ENCODE peak calls at places on chromosomes 1 and 21, in seven cellular contexts. T is right lobe of liver, I is body of pancreas, J is AG10803, H is heart right ventricle, S is mesothelial cell of epicardium, M is coronary artery. U is an unnamed sample.
A peak's percentile ranks its signal among the peaks of the same experiment; 100 is the strongest.

GRCh38 chr21:26732442-26733221 is 112.6 kb downstream of the ADAMTS1 start:
- DNase-seq in T (no peak), I (peak; percentile 65), J (peak; percentile 62), H (peak; percentile 36), S (no peak), M (no peak), U (peak; percentile 42)

GRCh38 chr1:41673355-41673754 is 188.9 kb upstream of the EDN2 start:
- DNase-seq in T (no peak), I (no peak), J (peak; percentile 70), H (no peak), S (no peak), M (no peak), U (no peak)

GRCh38 chr1:156394835-156395461 is 25.9 kb downstream of the RHBG start:
- DNase-seq in T (no peak), I (no peak), J (no peak), H (no peak), S (no peak), M (no peak), U (no peak)

GRCh38 chr1:36956570-36956969 is 77.7 kb downstream of the GRIK3 start:
- DNase-seq in T (no peak), I (no peak), J (no peak), H (no peak), S (no peak), M (no peak), U (no peak)

GRCh38 chr1:27076803-27077202 is 64.2 kb upstream of the TENT5B start:
- DNase-seq in T (no peak), I (no peak), J (no peak), H (no peak), S (no peak), M (no peak), U (no peak)

GRCh38 chr1:157153743-157154142 is 15.5 kb upstream of the ETV3 start:
- DNase-seq in T (no peak), I (no peak), J (no peak), H (no peak), S (no peak), M (no peak), U (no peak)

GRCh38 chr1:219466766-219467165 is 146.1 kb downstream of the ZC3H11B start:
- DNase-seq in T (no peak), I (no peak), J (no peak), H (no peak), S (no peak), M (no peak), U (no peak)

GRCh38 chr1:55506686-55507577 is 291.8 kb upstream of the USP24 start:
- DNase-seq in T (no peak), I (no peak), J (peak; percentile 43), H (no peak), S (no peak), M (no peak), U (no peak)

GRCh38 chr1:103108525-103109150 is 316 bp upstream of the COL11A1 start:
- DNase-seq in T (no peak), I (peak; percentile 14), J (peak; percentile 47), H (no peak), S (no peak), M (no peak), U (peak; percentile 65)

DNA sequence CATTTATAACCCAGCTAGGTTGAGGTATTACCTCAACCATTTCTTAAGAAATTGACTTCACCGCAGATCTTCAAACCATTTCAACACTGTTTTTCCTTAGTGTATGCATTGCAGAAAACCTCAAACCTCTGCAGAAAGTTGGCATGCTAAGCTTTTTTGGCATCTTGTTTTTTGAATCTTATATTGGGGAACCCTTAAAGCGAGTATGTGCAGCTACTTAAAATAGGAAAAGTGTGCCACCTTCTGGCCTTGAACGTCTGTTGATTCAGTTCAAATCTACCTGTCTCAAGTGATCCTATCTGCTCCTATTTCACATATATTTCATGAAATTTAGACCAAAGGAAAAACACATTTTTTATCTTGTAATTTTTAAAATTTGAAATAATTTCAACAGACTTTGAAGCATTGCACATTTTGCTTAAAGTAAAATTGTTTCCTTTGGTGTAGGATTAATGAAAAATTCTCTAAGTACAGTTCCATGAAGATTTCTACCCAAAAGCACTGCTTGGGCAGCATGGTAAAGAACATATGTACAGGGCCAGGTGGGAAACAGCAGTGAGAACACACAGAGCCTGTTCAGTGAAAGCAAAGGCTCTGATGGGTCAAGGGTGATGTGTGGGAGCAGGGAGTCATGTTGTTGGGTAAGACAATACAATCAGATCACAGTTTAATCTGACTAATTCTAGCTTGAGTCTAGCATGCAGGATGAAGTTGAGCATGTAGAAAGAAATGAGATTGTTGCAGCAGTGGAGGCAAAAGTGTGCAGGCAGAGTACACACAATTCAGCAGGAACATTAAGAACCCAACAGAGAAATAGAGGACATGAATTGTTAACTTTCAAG is 17.2 kb downstream of the HENMT1 start:
- DNase-seq in T (no peak), I (peak; percentile 59), J (peak; percentile 85), H (peak; percentile 56), S (no peak), M (no peak), U (no peak)
- TF ChIP-seq CTCF in T (peak; percentile 62), I (peak; percentile 75), J (peak; percentile 75), H (peak; percentile 83), S (peak; percentile 39), M (no peak), U (peak; percentile 79)

GRCh38 chr1:60600532-60600931 is 481.8 kb upstream of the NFIA start:
- DNase-seq in T (no peak), I (no peak), J (no peak), H (no peak), S (no peak), M (no peak), U (no peak)

GRCh38 chr1:60596791-60597748 is 485.3 kb upstream of the NFIA start:
- DNase-seq in T (no peak), I (no peak), J (peak; percentile 11), H (no peak), S (no peak), M (no peak), U (no peak)

DNA sequence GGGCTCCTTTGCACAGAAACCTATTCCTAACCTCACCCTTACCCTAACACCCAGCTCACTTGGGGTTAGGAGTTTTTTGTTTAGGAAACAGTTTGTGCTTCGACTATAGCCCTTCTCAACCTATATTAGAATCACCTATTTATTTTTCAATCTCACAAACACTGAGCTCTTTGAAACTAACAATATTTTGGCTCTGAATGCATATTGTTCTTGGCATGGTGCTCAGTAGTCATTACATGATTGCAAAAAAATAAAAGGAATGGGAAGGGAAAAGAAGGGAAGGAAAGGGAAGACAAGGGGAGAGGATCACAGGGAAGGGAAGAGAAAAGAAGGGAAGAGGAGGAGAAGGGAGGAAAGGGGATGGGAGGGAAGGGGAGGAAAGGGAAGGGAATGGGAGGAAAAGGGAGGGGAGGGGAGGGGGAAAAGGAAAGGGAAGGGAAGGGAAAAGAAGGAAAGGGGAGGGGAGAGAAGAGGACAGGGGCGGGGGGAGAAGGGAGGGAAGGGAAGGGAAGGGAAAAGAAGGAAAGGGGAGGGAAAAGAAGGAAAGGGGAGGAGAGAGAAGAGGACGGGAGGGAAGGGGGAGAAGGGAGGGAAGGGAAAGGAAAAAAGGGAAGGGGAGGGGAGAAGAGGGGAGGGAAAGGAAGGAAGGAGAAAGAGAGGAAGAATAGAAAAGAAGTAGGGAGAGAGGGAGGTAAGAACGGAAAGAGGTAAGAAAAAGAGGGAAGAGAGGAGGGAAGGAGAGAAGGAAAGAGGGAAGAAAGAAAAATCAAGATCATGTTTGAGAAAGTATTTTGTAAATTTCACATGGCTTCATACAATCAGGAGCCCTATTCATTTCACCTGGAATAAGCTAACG is 484.1 kb upstream of the NFIA start:
- DNase-seq in T (no peak), I (no peak), J (no peak), H (no peak), S (no peak), M (no peak), U (no peak)
- TF ChIP-seq CTCF in T (no peak), I (no peak), J (no peak), H (no peak), S (no peak), M (no peak), U (no peak)

DNA sequence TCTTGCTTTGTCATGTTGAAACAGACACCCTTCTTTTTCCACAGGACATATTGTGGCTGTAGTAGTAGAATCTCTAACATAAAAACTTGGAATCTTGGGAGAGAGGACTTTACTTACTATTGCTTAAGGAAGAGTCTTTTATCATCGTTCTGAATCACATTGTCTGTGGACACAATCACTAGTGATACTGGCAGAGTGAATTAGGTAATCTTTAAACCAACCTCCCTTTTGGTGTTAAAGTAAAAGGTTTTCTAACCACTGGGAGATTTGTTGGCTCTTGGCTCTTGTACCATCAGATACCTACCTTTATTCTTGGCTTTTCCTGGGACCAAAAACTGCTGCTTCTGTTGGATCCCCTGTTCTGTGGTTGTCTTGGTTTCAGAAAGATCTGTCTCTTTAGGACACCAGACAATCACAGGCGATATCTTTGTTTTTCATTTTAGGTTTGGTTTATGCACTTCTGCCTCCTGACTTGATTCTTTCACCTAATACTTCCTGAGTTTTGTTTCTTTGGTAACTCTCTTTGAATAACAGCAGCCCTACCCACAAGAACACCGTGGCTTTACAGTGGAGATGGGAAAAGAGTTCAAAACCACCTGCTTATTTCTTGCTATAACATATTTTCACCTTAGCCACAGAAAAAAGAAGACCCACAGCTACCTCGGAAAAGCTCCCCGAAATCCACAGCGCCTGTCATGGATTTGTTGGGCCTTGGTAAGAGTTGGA is 36.6 kb upstream of the ZFP69B start:
- DNase-seq in T (no peak), I (no peak), J (no peak), H (no peak), S (no peak), M (no peak), U (no peak)
- TF ChIP-seq CTCF in T (no peak), I (no peak), J (no peak), H (no peak), S (no peak), M (no peak), U (no peak)

GRCh38 chr1:3473381-3473844 is 18.9 kb downstream of the ARHGEF16 start:
- DNase-seq in T (no peak), I (no peak), J (peak; percentile 93), H (no peak), S (no peak), M (no peak), U (no peak)

GRCh38 chr1:3471356-3472087 is 17.1 kb downstream of the ARHGEF16 start:
- DNase-seq in T (no peak), I (no peak), J (peak; percentile 33), H (peak; percentile 50), S (no peak), M (no peak), U (peak; percentile 74)

GRCh38 chr1:3472906-3473305 is 18.4 kb downstream of the ARHGEF16 start:
- DNase-seq in T (no peak), I (no peak), J (no peak), H (no peak), S (no peak), M (no peak), U (no peak)

GRCh38 chr1:3470650-3471355 is 16.3 kb downstream of the ARHGEF16 start:
- DNase-seq in T (no peak), I (no peak), J (no peak), H (no peak), S (no peak), M (no peak), U (no peak)

DNA sequence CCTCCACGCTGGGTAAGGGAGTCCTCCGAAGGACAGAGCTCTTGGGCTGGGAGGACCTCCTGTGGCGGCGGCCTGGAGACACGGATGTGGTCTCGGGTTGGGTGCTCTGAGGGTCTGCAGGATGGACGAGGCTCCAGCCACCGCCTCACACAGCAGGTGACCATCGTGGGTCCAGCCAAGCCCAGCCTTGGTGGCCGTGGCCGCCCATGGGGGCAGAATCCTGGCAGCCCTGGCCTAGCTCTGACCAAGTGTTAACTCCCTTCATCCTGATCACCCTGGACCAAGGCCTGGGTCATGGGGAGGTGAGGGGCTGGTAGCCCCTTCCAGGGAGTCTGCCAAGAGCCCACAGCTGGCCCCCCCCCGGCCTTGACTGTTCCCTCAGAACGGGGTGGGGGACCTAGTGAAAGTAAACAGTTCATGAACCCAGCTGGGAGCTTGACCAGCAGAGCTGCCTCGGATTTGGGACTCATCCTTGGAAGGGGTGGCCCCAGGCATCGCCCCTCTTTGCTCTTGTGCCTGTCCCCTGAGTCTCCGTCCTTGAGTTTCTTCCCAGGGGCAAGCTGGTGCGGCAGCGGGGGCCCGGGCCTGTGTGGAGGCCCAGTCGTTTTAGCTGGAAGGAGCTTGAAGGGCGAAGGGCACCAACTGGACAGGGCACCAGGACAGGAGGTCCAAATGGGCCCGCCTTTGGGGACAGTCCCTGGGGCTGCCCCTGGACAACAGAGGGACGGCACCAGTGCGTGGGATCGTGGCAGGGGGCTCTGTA is 17.8 kb downstream of the ARHGEF16 start:
- DNase-seq in T (no peak), I (no peak), J (no peak), H (no peak), S (no peak), M (no peak), U (no peak)
- TF ChIP-seq CTCF in T (no peak), I (no peak), J (no peak), H (no peak), S (no peak), M (no peak), U (peak; percentile 21)